ENCODE peak calls at places on chromosomes 11 and 22, in five cellular contexts. One of them, this sample, is unnamed.

GRCh38 chr22:26608129-26608528 is 9.7 kb downstream of the CRYBB1 start:
- DNase-seq in WTC11: no peak
- DNase-seq in sigmoid colon: no peak
- DNase-seq in HFF-Myc: no peak
- DNase-seq in endothelial cell: no peak
- DNase-seq in this sample: no peak

GRCh38 chr22:35538801-35539321 is 1.8 kb upstream of the RASD2 start:
- DNase-seq in HFF-Myc: no peak
- DNase-seq in sigmoid colon: no peak
- DNase-seq in endothelial cell: peak
- DNase-seq in WTC11: peak
- DNase-seq in this sample: no peak

GRCh38 chr11:75184757-75185156 is 33.9 kb downstream of the SLCO2B1 start:
- DNase-seq in sigmoid colon: no peak
- DNase-seq in endothelial cell: no peak
- DNase-seq in HFF-Myc: no peak
- DNase-seq in WTC11: no peak
- DNase-seq in this sample: no peak

GRCh38 chr22:37284807-37285355 is 2.6 kb downstream of the CYTH4 start:
- DNase-seq in WTC11: no peak
- DNase-seq in endothelial cell: no peak
- DNase-seq in HFF-Myc: no peak
- DNase-seq in sigmoid colon: peak
- DNase-seq in this sample: no peak

GRCh38 chr11:45289369-45289768 is 3.2 kb upstream of the SYT13 start:
- DNase-seq in sigmoid colon: no peak
- DNase-seq in HFF-Myc: no peak
- DNase-seq in WTC11: no peak
- DNase-seq in endothelial cell: no peak
- DNase-seq in this sample: no peak

GRCh38 chr11:57547854-57548377 is 10.5 kb downstream of the SMTNL1 start:
- DNase-seq in sigmoid colon: no peak
- DNase-seq in HFF-Myc: no peak
- DNase-seq in endothelial cell: no peak
- DNase-seq in WTC11: no peak
- DNase-seq in this sample: no peak

GRCh38 chr11:119488256-119488995 is 65.5 kb upstream of the THY1 start:
- DNase-seq in endothelial cell: no peak
- DNase-seq in WTC11: peak
- DNase-seq in HFF-Myc: no peak
- DNase-seq in sigmoid colon: peak
- DNase-seq in this sample: no peak

GRCh38 chr11:24155792-24156191 is 341.1 kb upstream of the LUZP2 start:
- DNase-seq in sigmoid colon: no peak
- DNase-seq in WTC11: peak
- DNase-seq in HFF-Myc: no peak
- DNase-seq in endothelial cell: no peak
- DNase-seq in this sample: no peak

GRCh38 chr11:75476716-75477613 is 44.0 kb upstream of the KLHL35 start:
- DNase-seq in WTC11: no peak
- DNase-seq in sigmoid colon: no peak
- DNase-seq in endothelial cell: no peak
- DNase-seq in HFF-Myc: no peak
- DNase-seq in this sample: no peak

GRCh38 chr11:108985611-108986279 is 320.9 kb downstream of the DDX10 start:
- DNase-seq in sigmoid colon: no peak
- DNase-seq in WTC11: no peak
- DNase-seq in endothelial cell: no peak
- DNase-seq in HFF-Myc: peak
- DNase-seq in this sample: no peak

GRCh38 chr11:84819128-84819527 is 808.0 kb downstream of the DLG2 start:
- DNase-seq in HFF-Myc: no peak
- DNase-seq in endothelial cell: no peak
- DNase-seq in WTC11: no peak
- DNase-seq in sigmoid colon: no peak
- DNase-seq in this sample: no peak

GRCh38 chr22:27935897-27936296 is 16.8 kb upstream of the PITPNB start:
- DNase-seq in endothelial cell: no peak
- DNase-seq in HFF-Myc: no peak
- DNase-seq in sigmoid colon: no peak
- DNase-seq in WTC11: no peak
- DNase-seq in this sample: no peak

GRCh38 chr11:94128171-94128745 is 383 bp upstream of the PANX1 start:
- DNase-seq in sigmoid colon: peak
- DNase-seq in WTC11: peak
- DNase-seq in endothelial cell: peak
- DNase-seq in HFF-Myc: no peak
- DNase-seq in this sample: no peak

GRCh38 chr11:132035228-132035627 is 664.8 kb downstream of the NTM start:
- DNase-seq in endothelial cell: no peak
- DNase-seq in WTC11: no peak
- DNase-seq in HFF-Myc: no peak
- DNase-seq in sigmoid colon: no peak
- DNase-seq in this sample: no peak

GRCh38 chr11:73234403-73235181 is 16.5 kb downstream of the P2RY2 start:
- DNase-seq in endothelial cell: no peak
- DNase-seq in sigmoid colon: peak
- DNase-seq in WTC11: no peak
- DNase-seq in HFF-Myc: no peak
- DNase-seq in this sample: no peak

GRCh38 chr11:129313588-129314288 is 61.9 kb upstream of the BARX2 start:
- DNase-seq in endothelial cell: no peak
- DNase-seq in sigmoid colon: no peak
- DNase-seq in HFF-Myc: no peak
- DNase-seq in WTC11: no peak
- DNase-seq in this sample: no peak

GRCh38 chr11:3004481-3004880 is 12.4 kb upstream of the NAP1L4 start:
- DNase-seq in WTC11: no peak
- DNase-seq in endothelial cell: no peak
- DNase-seq in sigmoid colon: peak
- DNase-seq in HFF-Myc: no peak
- DNase-seq in this sample: no peak

GRCh38 chr11:103055174-103055890 is 36.6 kb downstream of the DCUN1D5 start:
- DNase-seq in HFF-Myc: peak
- DNase-seq in WTC11: no peak
- DNase-seq in sigmoid colon: no peak
- DNase-seq in endothelial cell: no peak
- DNase-seq in this sample: no peak

GRCh38 chr11:78255919-78256318 is 67.2 kb downstream of the USP35 start:
- DNase-seq in endothelial cell: no peak
- DNase-seq in WTC11: no peak
- DNase-seq in HFF-Myc: no peak
- DNase-seq in sigmoid colon: no peak
- DNase-seq in this sample: no peak

GRCh38 chr11:123707606-123708205 is 33.8 kb downstream of the ZNF202 start:
- DNase-seq in endothelial cell: peak
- DNase-seq in sigmoid colon: no peak
- DNase-seq in WTC11: peak
- DNase-seq in HFF-Myc: peak
- DNase-seq in this sample: no peak

GRCh38 chr11:133277886-133278285 is 254.4 kb downstream of the OPCML start:
- DNase-seq in WTC11: no peak
- DNase-seq in HFF-Myc: no peak
- DNase-seq in sigmoid colon: no peak
- DNase-seq in endothelial cell: no peak
- DNase-seq in this sample: no peak
- TF ChIP-seq CTCF in WTC11: no peak
- TF ChIP-seq CTCF in HFF-Myc: no peak
- TF ChIP-seq CTCF in sigmoid colon: no peak
- TF ChIP-seq CTCF in endothelial cell: no peak
- TF ChIP-seq CTCF in this sample: no peak

GRCh38 chr11:19800162-19800561 is 87.5 kb downstream of the NAV2 start:
- DNase-seq in HFF-Myc: no peak
- DNase-seq in sigmoid colon: no peak
- DNase-seq in WTC11: peak
- DNase-seq in endothelial cell: peak
- DNase-seq in this sample: no peak
- TF ChIP-seq CTCF in HFF-Myc: peak
- TF ChIP-seq CTCF in sigmoid colon: no peak
- TF ChIP-seq CTCF in WTC11: no peak
- TF ChIP-seq CTCF in endothelial cell: no peak
- TF ChIP-seq CTCF in this sample: no peak

DNA sequence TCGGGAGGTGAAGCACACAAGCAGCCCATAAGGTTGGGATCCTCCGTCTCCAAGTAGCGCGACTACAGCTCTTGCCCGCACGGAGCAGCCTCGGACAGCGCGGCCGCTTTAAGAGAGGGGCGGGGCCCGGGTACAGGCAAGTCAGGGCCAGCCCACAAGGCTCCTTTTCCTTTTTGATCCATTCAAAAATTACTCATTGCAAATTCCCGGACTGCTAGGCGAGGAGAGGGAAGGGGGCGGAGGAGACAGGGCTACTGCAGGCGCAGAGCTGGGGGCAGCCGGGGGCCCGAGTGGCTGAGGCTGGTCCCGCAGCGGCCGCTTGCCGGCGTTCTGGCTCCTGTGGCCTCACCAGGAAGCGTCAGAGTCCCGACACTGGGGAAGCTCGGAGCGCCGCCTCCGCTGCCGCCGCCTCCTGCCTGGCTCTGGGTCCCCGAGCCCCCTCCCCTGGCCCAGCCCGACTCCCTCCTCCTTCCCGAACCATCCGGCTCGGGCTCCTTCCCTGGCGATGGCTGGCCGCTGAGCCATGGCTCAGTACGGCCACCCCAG is at the start of gene UBASH3B:
- DNase-seq in sigmoid colon: peak
- DNase-seq in HFF-Myc: peak
- DNase-seq in WTC11: peak
- DNase-seq in endothelial cell: peak
- DNase-seq in this sample: peak
- TF ChIP-seq CTCF in sigmoid colon: no peak
- TF ChIP-seq CTCF in HFF-Myc: no peak
- TF ChIP-seq CTCF in WTC11: no peak
- TF ChIP-seq CTCF in endothelial cell: no peak
- TF ChIP-seq CTCF in this sample: no peak

GRCh38 chr11:86274503-86274902 is 27.5 kb upstream of the HIKESHI start:
- DNase-seq in HFF-Myc: no peak
- DNase-seq in sigmoid colon: no peak
- DNase-seq in endothelial cell: peak
- DNase-seq in WTC11: peak
- DNase-seq in this sample: no peak
- TF ChIP-seq CTCF in HFF-Myc: peak
- TF ChIP-seq CTCF in sigmoid colon: no peak
- TF ChIP-seq CTCF in endothelial cell: peak
- TF ChIP-seq CTCF in WTC11: peak
- TF ChIP-seq CTCF in this sample: no peak

GRCh38 chr11:115360186-115360824 is 143.9 kb downstream of the CADM1 start:
- DNase-seq in endothelial cell: no peak
- DNase-seq in WTC11: no peak
- DNase-seq in sigmoid colon: no peak
- DNase-seq in HFF-Myc: no peak
- DNase-seq in this sample: no peak
- TF ChIP-seq CTCF in endothelial cell: peak
- TF ChIP-seq CTCF in WTC11: no peak
- TF ChIP-seq CTCF in sigmoid colon: no peak
- TF ChIP-seq CTCF in HFF-Myc: no peak
- TF ChIP-seq CTCF in this sample: no peak

GRCh38 chr22:50446708-50447575 is 27.9 kb downstream of the SBF1 start:
- DNase-seq in WTC11: no peak
- DNase-seq in HFF-Myc: no peak
- DNase-seq in endothelial cell: no peak
- DNase-seq in sigmoid colon: no peak
- DNase-seq in this sample: no peak
- TF ChIP-seq CTCF in WTC11: no peak
- TF ChIP-seq CTCF in HFF-Myc: no peak
- TF ChIP-seq CTCF in endothelial cell: no peak
- TF ChIP-seq CTCF in sigmoid colon: no peak
- TF ChIP-seq CTCF in this sample: no peak